ENCODE peak calls at places on chromosomes 3 and 15, in seven cellular contexts. U is HCT116, V is GM12878, F is H1, D is HepG2, L is SK-N-SH, T is K562. Y is an unnamed sample. For H3K9me3, the result is how much of the 10 kb centered on the place peaks cover.

GRCh38 chr3:5122741-5123706 is 932 bp downstream of the ARL8B start:
- DNase-seq in V (no peak), L (peak), U (no peak), T (peak), D (peak), F (peak), Y (peak)

GRCh38 chr3:188853896-188854295 is 317.9 kb upstream of the TPRG1 start:
- DNase-seq in V (no peak), T (no peak), D (no peak), F (no peak), U (no peak), L (no peak), Y (no peak)

GRCh38 chr3:132997404-132997803 is 40.8 kb upstream of the TMEM108 start:
- DNase-seq in V (no peak), D (no peak), L (no peak), U (no peak), T (no peak), F (no peak), Y (no peak)

GRCh38 chr3:124680521-124680920 is 49.7 kb upstream of the UMPS start:
- DNase-seq in T (no peak), F (no peak), U (no peak), D (no peak), L (no peak), V (no peak), Y (no peak)

GRCh38 chr3:47762233-47762632 is 19.5 kb downstream of the SMARCC1 start:
- DNase-seq in U (no peak), F (no peak), L (no peak), V (no peak), T (peak), D (no peak), Y (no peak)

GRCh38 chr3:100650651-100651611 is 41.5 kb downstream of the ADGRG7 start:
- DNase-seq in U (no peak), V (peak), T (no peak), D (no peak), F (no peak), L (no peak), Y (no peak)

GRCh38 chr3:52350436-52350835 is 34.3 kb downstream of the DNAH1 start:
- DNase-seq in D (no peak), F (no peak), U (no peak), T (no peak), L (no peak), V (no peak), Y (no peak)

GRCh38 chr3:123064506-123064905 is 2.3 kb upstream of the PDIA5 start:
- DNase-seq in L (no peak), T (no peak), D (no peak), V (no peak), U (no peak), F (no peak), Y (no peak)

GRCh38 chr3:98734737-98735136 is 28.4 kb upstream of the ST3GAL6 start:
- DNase-seq in L (peak), T (no peak), V (no peak), U (no peak), F (no peak), D (no peak), Y (no peak)

GRCh38 chr15:64617727-64618126 is 157.3 kb downstream of the ZNF609 start:
- DNase-seq in V (no peak), T (no peak), U (no peak), F (no peak), D (no peak), L (no peak), Y (no peak)

GRCh38 chr15:68305420-68305871 is 27.9 kb downstream of the FEM1B start:
- DNase-seq in D (no peak), U (no peak), T (no peak), V (no peak), F (no peak), L (no peak), Y (no peak)

GRCh38 chr3:100994187-100994586 is 966 bp upstream of the ABI3BP start:
- DNase-seq in V (no peak), L (no peak), T (no peak), U (no peak), F (no peak), D (no peak), Y (no peak)

GRCh38 chr15:44598892-44599291 is 61.9 kb downstream of the EIF3J start:
- DNase-seq in L (no peak), D (no peak), V (no peak), F (no peak), U (no peak), T (peak), Y (no peak)

GRCh38 chr15:78072080-78072892 is 5.2 kb downstream of the TBC1D2B start:
- DNase-seq in V (no peak), F (no peak), L (no peak), T (no peak), D (peak), U (no peak), Y (no peak)

GRCh38 chr3:185221203-185221602 is 32.6 kb downstream of the EHHADH start:
- DNase-seq in V (no peak), D (no peak), F (no peak), T (no peak), U (no peak), L (no peak), Y (no peak)

GRCh38 chr15:68542771-68543544 is 35.8 kb upstream of the CORO2B start:
- DNase-seq in T (no peak), V (no peak), F (no peak), L (no peak), U (no peak), D (peak), Y (no peak)

GRCh38 chr3:112200317-112200666 is 67.2 kb upstream of the GCSAM start:
- DNase-seq in V (no peak), T (no peak), L (no peak), U (no peak), D (no peak), F (no peak), Y (no peak)

GRCh38 chr15:32668942-32669341 is 27.4 kb downstream of the SCG5 start:
- DNase-seq in F (peak), D (no peak), T (no peak), U (no peak), V (no peak), L (no peak), Y (peak)

GRCh38 chr3:60048447-60048848 is 998.6 kb upstream of the CFAP20DC start:
- DNase-seq in L (no peak), U (no peak), D (no peak), T (no peak), V (no peak), F (no peak), Y (no peak)

GRCh38 chr3:101521251-101521701 is 8.3 kb upstream of the SENP7 start:
- DNase-seq in U (no peak), L (no peak), D (no peak), T (peak), F (no peak), V (no peak), Y (no peak)

DNA sequence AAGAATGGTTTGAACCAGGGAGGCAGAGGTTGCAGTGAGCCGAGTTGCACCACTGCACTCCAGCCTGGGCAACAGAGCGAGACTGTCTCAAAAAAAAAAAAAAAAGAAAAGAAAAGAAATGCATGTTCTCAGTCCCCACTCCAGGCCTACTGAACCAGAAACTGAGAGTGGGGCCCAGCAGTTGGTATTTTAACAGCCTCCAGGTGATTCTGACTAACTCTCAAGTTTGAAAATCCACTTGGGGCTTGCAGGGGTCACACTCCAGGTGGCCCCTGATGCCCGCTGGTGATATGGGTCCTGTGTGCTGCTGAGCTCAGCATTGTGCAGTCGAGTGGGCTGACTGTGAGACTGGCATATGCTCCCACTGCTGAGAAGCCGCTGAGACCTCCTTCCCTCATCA is 133.7 kb upstream of the C2CD4B start:
- DNase-seq in D (no peak), T (no peak), F (no peak), V (no peak), L (no peak), U (no peak), Y (no peak)
- TF ChIP-seq YY1 in D (no peak), T (no peak), F (no peak), V (no peak), L (no peak), U (no peak), Y (no peak)

GRCh38 chr15:75145027-75145841 is 56.4 kb upstream of the C15orf39 start:
- DNase-seq in U (no peak), F (no peak), D (peak), V (no peak), L (no peak), T (no peak), Y (no peak)
- H3K9me3 ChIP-seq in U (under half), F (under half), D (under half), V (under half), L (under half), T (under half), Y (half or more)

DNA sequence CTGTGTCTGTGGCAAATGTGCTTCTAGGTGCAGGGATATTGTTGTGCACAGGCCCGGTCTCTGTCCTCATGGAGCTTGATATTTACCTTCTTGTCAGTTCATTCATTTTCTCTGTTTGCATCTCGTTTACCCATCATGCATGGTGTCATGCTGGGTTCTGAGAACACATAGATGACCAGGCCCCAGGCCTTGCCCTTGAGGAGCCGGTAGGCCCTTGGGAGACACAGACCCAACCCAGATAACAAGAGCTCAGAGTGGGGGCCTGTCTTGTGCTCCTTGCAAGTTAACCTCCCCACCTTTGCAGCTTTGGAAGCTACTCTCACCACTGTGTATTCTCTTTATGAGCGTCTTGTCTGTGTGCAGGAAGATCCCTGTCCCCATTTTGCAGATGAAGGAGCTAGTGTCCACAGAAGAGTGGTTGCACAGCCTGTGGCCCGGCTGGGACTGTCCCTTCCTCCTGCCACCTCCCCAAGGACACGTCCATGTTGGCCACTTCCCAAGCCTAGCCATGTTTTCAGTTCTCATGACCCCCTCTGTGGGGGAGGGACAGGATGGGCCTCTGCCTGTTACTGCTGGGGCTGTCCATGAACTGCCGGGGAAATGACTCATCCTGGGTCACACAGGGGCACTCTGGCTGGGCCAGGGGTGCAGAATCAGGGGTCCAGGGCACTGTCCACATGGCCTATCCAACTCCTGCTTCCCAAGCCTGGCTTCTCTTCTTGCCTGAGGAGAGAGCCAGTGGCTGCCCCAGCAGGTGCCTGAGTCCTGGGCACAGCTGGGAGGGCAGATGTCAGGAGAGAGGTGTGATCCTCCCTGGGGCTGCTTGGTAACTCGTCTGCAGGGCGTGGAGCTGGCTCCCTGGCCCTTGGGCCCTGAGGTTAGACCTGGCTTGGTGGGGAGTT is 3.4 kb downstream of the SNX33 start:
- DNase-seq in D (peak), T (peak), F (no peak), U (no peak), V (no peak), L (no peak), Y (no peak)
- TF ChIP-seq YY1 in D (peak), T (no peak), F (no peak), U (no peak), V (no peak), L (no peak), Y (no peak)

DNA sequence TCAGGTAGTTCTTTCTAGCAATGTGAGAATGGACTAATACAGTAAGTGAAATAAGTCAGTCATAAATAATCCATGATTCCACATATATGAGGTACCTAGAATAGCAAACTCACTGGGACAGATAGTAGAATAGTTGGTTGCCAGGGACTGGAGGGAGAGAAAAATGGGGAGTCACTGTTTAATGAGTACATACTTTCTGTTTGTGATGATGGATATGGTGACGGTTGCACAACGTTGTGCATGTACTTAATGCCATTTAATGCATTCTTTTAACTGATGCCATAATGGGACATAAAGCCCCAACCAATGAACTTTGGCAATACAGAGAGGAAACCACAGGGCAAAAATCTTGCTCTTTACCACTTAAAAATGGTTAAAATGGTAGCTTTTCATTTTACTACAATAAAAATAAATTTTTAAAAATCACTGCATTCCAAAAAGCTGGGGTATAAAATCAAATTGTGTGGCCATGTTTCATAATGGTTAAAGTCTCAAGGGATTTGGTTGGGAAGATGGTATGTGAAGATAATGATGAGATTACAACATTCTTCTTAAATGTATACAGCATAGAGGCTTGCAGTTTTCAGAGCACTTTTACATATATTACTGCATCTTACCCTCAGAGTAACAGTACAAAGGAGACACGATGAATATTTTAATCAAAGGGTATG is 45.2 kb downstream of the ADAM10 start:
- DNase-seq in V (no peak), D (no peak), L (no peak), T (no peak), F (no peak), U (no peak), Y (no peak)
- H3K9me3 ChIP-seq in V (under half), D (under half), L (under half), T (under half), F (under half), U (under half), Y (under half)

DNA sequence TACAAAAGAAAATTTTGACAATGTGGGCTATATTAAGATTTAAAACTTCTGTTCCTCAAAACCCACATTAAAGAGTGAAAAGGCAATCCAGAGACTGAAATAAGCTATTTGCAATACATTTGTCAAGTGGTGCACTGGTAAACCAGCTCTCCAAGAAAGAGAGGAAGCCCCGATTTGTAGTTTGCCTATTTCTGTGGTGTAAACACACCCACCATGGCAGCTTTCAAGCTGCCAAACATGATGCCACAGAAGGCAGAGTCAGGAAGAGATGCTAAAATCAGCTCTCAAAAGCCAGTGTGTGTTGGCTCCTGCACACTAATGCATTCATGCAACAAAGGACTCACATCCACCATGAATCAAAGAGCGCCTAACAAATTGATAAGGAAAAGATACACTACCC is 17.5 kb downstream of the RFTN1 start:
- DNase-seq in T (no peak), U (no peak), D (no peak), F (no peak), L (no peak), V (no peak), Y (no peak)
- TF ChIP-seq YY1 in T (no peak), U (no peak), D (no peak), F (no peak), L (no peak), V (no peak), Y (no peak)

GRCh38 chr3:166071-166470 is 30.5 kb upstream of the CHL1 start:
- DNase-seq in D (no peak), L (no peak), F (no peak), U (no peak), T (no peak), V (no peak), Y (no peak)
- H3K9me3 ChIP-seq in D (under half), L (under half), F (under half), U (under half), T (under half), V (under half), Y (under half)

GRCh38 chr15:29056839-29057450 is 171.2 kb downstream of the APBA2 start:
- DNase-seq in D (no peak), T (no peak), L (no peak), V (no peak), U (no peak), F (peak), Y (peak)

GRCh38 chr15:29057856-29058255 is 172.1 kb downstream of the APBA2 start:
- DNase-seq in U (no peak), L (no peak), T (no peak), D (no peak), V (no peak), F (no peak), Y (no peak)

GRCh38 chr15:29059871-29060640 is 174.3 kb downstream of the APBA2 start:
- DNase-seq in L (no peak), D (no peak), V (no peak), U (no peak), T (no peak), F (no peak), Y (no peak)

GRCh38 chr15:29061746-29062660 is 176.2 kb downstream of the APBA2 start:
- DNase-seq in V (no peak), U (no peak), L (no peak), D (no peak), T (peak), F (no peak), Y (no peak)

GRCh38 chr15:29058903-29059539 is 173.2 kb downstream of the APBA2 start:
- DNase-seq in D (no peak), V (no peak), L (no peak), F (no peak), T (no peak), U (no peak), Y (no peak)
- TF ChIP-seq YY1 in D (no peak), V (no peak), L (no peak), F (no peak), T (no peak), U (no peak), Y (no peak)

DNA sequence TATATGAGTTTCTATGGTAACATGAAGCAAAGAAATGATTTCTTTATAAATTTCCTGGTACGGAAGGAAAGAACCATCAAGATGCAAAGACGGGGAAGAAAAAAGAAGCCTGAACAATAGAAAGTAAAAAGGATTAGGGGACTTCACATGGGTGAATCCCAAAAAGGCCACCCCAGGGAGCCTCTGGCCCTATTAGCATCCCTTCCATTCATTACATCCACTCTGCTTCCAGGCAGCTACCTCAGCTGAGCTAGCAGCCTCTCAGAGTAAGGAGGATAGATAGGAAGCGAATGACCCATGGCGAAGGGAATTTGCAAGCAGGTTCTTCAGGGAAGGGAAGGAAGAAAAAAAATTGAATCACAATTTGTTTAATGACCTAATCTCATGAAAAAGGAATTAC is 81.6 kb downstream of the GABRB3 start:
- DNase-seq in T (no peak), F (peak), V (no peak), U (no peak), D (no peak), L (no peak), Y (peak)
- H3K9me3 ChIP-seq in T (under half), F (under half), V (under half), U (under half), D (half or more), L (under half), Y (under half)

GRCh38 chr3:110178965-110179364 is 841.6 kb upstream of the DPPA4 start:
- DNase-seq in D (no peak), V (no peak), T (no peak), L (no peak), U (no peak), F (no peak), Y (no peak)

GRCh38 chr3:110174908-110175307 is 837.6 kb upstream of the DPPA4 start:
- DNase-seq in U (no peak), T (no peak), V (no peak), L (no peak), D (no peak), F (no peak), Y (no peak)

DNA sequence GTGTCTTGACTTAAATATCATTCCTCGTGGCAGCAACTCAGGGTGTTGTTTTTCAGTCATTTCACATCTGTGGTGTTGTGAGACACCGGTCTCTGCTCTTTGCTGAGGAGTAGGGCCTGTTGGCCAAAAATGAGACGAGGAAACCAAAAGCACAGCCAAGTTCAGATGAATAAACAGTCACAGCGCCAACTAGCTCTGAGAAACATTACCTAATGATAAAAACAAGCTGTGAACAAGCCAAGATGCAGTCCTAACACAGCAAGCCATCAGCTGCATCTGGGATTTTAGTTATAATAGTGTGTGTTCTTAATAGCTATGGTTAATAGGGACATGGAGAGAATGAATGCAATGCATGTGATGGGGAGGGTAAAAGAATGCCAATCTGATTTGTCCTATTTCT is 843.4 kb upstream of the DPPA4 start:
- DNase-seq in U (no peak), F (no peak), V (no peak), L (no peak), T (no peak), D (no peak), Y (no peak)
- TF ChIP-seq YY1 in U (no peak), F (no peak), V (no peak), L (no peak), T (no peak), D (no peak), Y (no peak)

GRCh38 chr15:26598704-26599103 is 174.2 kb downstream of the GABRB3 start:
- DNase-seq in U (no peak), D (no peak), L (no peak), V (no peak), F (no peak), T (no peak), Y (no peak)
- H3K9me3 ChIP-seq in U (under half), D (half or more), L (under half), V (under half), F (under half), T (under half), Y (under half)